ENCODE peak calls at places on chromosomes 12 and 14, in four cellular contexts. U is GM23248, P is neural progenitor cell, R is heart left ventricle. B is an unnamed sample.

GRCh38 chr12:115228434-115228833 is 544.5 kb upstream of the TBX3 start:
- DNase-seq in P (no peak), R (no peak), U (no peak), B (no peak)

GRCh38 chr12:79844693-79845092 is 90.2 kb downstream of the PPP1R12A start:
- DNase-seq in U (peak), R (no peak), P (no peak), B (no peak)

GRCh38 chr14:65910108-65910507 is 497.6 kb downstream of the FUT8 start:
- DNase-seq in R (no peak), U (peak), P (no peak), B (peak)

GRCh38 chr12:54428050-54429013 is 9.3 kb upstream of the ITGA5 start:
- DNase-seq in U (peak), P (no peak), R (no peak), B (no peak)

GRCh38 chr12:57460457-57461325 is 1.1 kb downstream of the GLI1 start:
- DNase-seq in U (no peak), P (peak), R (peak), B (no peak)

GRCh38 chr14:94173471-94173884 is 644 bp upstream of the PPP4R4 start:
- DNase-seq in R (no peak), P (no peak), U (no peak), B (no peak)

GRCh38 chr12:20097561-20097960 is 270.8 kb upstream of the PDE3A start:
- DNase-seq in R (no peak), U (peak), P (no peak), B (no peak)

GRCh38 chr12:82527165-82527780 is 159.4 kb upstream of the TMTC2 start:
- DNase-seq in R (no peak), P (peak), U (peak), B (peak)

GRCh38 chr12:116026768-116027550 is 250.5 kb downstream of the MED13L start:
- DNase-seq in P (no peak), U (no peak), R (no peak), B (no peak)

GRCh38 chr12:2540535-2540941 is 254.2 kb upstream of the FKBP4 start:
- DNase-seq in R (peak), P (no peak), U (no peak), B (no peak)

GRCh38 chr12:30643366-30643765 is 52.3 kb downstream of the IPO8 start:
- DNase-seq in P (no peak), R (no peak), U (peak), B (no peak)

GRCh38 chr14:67410313-67410712 is 1.7 kb downstream of the PLEK2 start:
- DNase-seq in P (no peak), R (no peak), U (no peak), B (no peak)

GRCh38 chr12:4439736-4440135 is 5.9 kb downstream of the FGF6 start:
- DNase-seq in U (no peak), P (no peak), R (no peak), B (no peak)

GRCh38 chr12:89593233-89593632 is 67.4 kb upstream of the POC1B start:
- DNase-seq in U (no peak), P (no peak), R (no peak), B (no peak)

GRCh38 chr14:32370720-32371119 is 41.6 kb downstream of the AKAP6 start:
- DNase-seq in R (no peak), U (peak), P (no peak), B (no peak)

GRCh38 chr14:88229428-88229827 is 93.6 kb downstream of the KCNK10 start:
- DNase-seq in R (no peak), U (peak), P (no peak), B (no peak)

GRCh38 chr14:91835920-91836843 is 31.2 kb downstream of the TC2N start:
- DNase-seq in P (peak), R (peak), U (peak), B (peak)

GRCh38 chr14:65010211-65010931 is 23.7 kb downstream of the FNTB start:
- DNase-seq in P (no peak), U (no peak), R (no peak), B (no peak)

GRCh38 chr12:9717070-9717925 is 15.6 kb downstream of the CLECL1 start:
- DNase-seq in U (no peak), P (no peak), R (no peak), B (no peak)

GRCh38 chr12:8026282-8026637 is 6.3 kb upstream of the FOXJ2 start:
- DNase-seq in R (no peak), U (peak), P (no peak), B (no peak)
- H3K4me3 ChIP-seq in R (peak), U (peak), P (peak), B (peak)

GRCh38 chr12:39618701-39619100 is 902 bp downstream of the ABCD2 start:
- DNase-seq in R (no peak), U (no peak), P (no peak), B (no peak)
- H3K4me3 ChIP-seq in R (peak), U (peak), P (no peak), B (no peak)

DNA sequence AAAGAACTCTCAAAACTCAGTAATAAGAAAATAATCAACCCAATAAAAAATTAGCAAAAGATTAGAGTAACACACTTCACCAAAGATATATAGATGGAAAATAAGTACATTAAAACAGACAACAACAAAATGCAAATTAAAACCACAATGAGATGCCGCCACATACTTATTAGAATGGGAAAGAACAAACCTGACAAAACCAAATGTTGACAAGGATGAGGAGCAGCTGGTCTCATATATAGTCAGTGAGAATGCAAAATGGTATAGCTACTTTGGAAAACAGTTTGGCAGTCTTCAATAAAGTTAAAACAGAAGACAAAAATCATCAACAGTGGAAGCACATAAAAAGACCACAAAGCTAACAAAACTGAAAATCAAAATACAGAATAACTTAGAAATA is 29.1 kb downstream of the CRY1 start:
- DNase-seq in R (no peak), U (no peak), P (no peak), B (no peak)
- H3K4me3 ChIP-seq in R (no peak), U (no peak), P (no peak), B (no peak)

DNA sequence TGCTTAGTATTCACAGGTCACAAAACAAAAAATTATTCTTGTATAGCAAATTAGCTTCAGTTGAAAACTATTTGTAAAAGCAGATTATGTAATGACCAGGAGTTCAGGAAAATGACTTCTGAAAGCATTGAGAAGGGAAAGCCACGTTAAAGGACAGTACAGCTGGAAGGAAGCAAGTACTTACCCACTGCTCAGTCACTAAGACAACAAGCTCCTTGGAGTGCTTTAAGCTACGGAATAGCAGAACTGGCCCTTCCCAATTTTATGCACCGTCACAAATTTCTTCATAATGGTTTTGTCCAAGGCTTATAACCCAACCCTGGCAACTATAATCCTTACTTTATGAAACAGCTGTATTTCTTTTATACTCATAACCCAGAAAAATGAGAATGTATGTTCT is 13.0 kb upstream of the SNAPC1 start:
- DNase-seq in U (peak), P (no peak), R (no peak), B (no peak)
- H3K4me3 ChIP-seq in U (peak), P (no peak), R (peak), B (peak)

GRCh38 chr14:34014936-34015335 is 64.1 kb upstream of the EGLN3 start:
- DNase-seq in U (no peak), R (no peak), P (no peak), B (no peak)

GRCh38 chr14:34021096-34021495 is 70.2 kb upstream of the EGLN3 start:
- DNase-seq in P (no peak), U (no peak), R (no peak), B (no peak)

GRCh38 chr14:34020014-34020413 is 69.1 kb upstream of the EGLN3 start:
- DNase-seq in P (no peak), R (no peak), U (no peak), B (no peak)

GRCh38 chr14:34018125-34018524 is 67.3 kb upstream of the EGLN3 start:
- DNase-seq in U (no peak), P (no peak), R (no peak), B (no peak)

DNA sequence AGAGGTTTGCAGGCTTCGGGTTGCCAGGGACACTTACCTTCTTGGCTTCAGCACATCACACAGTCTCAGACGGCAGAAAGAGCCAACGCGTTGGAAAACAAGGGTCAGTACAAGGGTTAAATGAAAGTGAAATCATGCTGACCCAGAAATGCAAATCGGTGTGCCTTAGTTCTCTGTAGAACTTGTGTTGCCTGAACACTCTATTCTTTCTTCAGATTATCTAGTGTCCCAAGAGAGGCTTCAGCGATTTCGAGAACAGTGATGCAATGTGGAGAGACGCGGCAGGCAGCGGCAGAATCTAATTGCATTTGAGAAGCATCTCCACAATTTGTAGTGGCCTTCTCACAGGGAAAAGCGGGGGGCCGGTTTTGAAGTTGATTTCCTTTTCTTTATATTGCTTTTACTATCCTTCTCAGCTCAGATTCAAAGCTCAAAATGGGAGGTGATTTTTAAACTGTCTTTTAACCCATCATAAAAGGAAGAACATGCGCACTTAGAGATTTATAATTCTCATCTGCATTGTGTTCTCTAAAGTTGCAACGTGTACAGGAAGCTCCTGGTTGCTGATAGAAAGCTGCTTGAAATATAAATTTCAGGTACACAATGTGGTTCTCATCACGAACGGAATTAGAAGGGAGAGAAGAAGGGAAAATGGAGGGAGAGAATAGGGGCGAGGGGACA is 67.8 kb upstream of the EGLN3 start:
- DNase-seq in R (peak), U (peak), P (no peak), B (no peak)
- H3K4me3 ChIP-seq in R (no peak), U (peak), P (no peak), B (no peak)

GRCh38 chr14:22508150-22508457 is 80.9 kb downstream of the DAD1 start:
- DNase-seq in R (no peak), P (no peak), U (no peak), B (no peak)
- H3K4me3 ChIP-seq in R (no peak), P (no peak), U (no peak), B (no peak)

DNA sequence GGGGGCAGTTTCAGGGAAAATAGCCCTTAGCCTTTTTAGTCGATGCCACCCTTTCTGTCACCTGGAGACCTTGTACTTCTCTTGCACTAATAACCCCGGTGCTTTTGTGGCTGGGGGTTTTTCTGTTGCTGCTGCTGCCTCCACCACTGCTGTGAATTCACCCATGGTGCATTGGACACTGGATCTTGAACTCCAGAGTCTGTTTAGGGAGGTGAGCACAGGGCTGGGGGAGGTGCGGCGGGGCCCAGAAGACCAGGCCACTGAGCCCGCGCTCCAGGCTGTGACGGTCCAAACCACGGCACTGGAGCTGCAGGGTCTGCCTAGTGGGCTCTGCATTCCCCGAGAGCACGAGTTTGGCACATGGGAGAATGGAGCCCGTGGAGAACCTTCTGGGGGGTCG is 100.6 kb downstream of the NINJ2 start:
- DNase-seq in P (no peak), R (no peak), U (no peak), B (no peak)
- H3K4me3 ChIP-seq in P (no peak), R (no peak), U (no peak), B (no peak)

GRCh38 chr12:52760623-52761022 is 16.5 kb downstream of the KRT76 start:
- DNase-seq in P (no peak), R (no peak), U (no peak), B (no peak)

GRCh38 chr12:52765702-52766101 is 11.4 kb downstream of the KRT76 start:
- DNase-seq in R (no peak), P (no peak), U (no peak), B (no peak)

GRCh38 chr12:52763991-52764390 is 13.2 kb downstream of the KRT76 start:
- DNase-seq in U (no peak), P (no peak), R (no peak), B (no peak)

GRCh38 chr12:52761802-52762201 is 15.3 kb downstream of the KRT76 start:
- DNase-seq in P (no peak), U (no peak), R (no peak), B (no peak)

GRCh38 chr12:52763036-52763659 is 14.0 kb downstream of the KRT76 start:
- DNase-seq in U (no peak), P (no peak), R (no peak), B (no peak)
- H3K4me3 ChIP-seq in U (no peak), P (no peak), R (no peak), B (no peak)

GRCh38 chr14:25431211-25432076 is 381.5 kb upstream of the STXBP6 start:
- DNase-seq in R (no peak), P (peak), U (peak), B (peak)
- H3K4me3 ChIP-seq in R (no peak), P (no peak), U (no peak), B (no peak)

DNA sequence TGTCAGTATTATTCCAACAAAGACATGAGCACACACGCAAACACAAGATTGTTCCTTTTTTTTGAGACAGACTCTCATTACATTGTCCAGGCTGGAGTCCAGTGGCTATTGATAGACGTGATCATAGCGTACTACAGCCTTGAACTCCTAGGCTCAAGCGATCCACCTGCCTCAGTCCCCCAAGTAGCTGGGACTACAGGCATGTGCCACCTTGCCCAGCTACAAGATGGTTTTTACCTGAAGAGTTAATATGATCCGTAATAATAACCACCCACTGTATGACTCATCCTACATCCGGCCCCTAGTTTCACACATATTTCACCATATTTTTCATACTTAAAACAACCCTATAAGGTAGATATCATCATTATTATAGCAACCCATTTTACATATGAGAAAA is 26.8 kb downstream of the BCAT1 start:
- DNase-seq in R (no peak), U (no peak), P (no peak), B (no peak)
- H3K4me3 ChIP-seq in R (no peak), U (no peak), P (no peak), B (no peak)